ENCODE peak calls at places on chromosomes 2 and 18, in nine cellular contexts. One of them, this sample, is unnamed.

GRCh38 chr2:26632624-26633185 is 8.5 kb downstream of the CIB4 start:
- DNase-seq in cerebellum: no peak
- DNase-seq in stimulated activated CD4-positive, alpha-beta T cell treated with anti-CD3 and anti-CD28 coated beads, Interleukin-2, amount 100 ng/mL, for 48 hours: no peak
- DNase-seq in activated T-cell treated with anti-CD3 and anti-CD28 coated beads for 1 hour: no peak
- DNase-seq in effector memory CD8-positive, alpha-beta T cell: no peak
- DNase-seq in HTR-8/SVneo: no peak
- DNase-seq in cardiac muscle cell: no peak
- DNase-seq in erythroblast: no peak
- DNase-seq in A549: no peak
- DNase-seq in this sample: no peak

GRCh38 chr2:24512404-24512803 is 21.4 kb downstream of the NCOA1 start:
- DNase-seq in effector memory CD8-positive, alpha-beta T cell: no peak
- DNase-seq in stimulated activated CD4-positive, alpha-beta T cell treated with anti-CD3 and anti-CD28 coated beads, Interleukin-2, amount 100 ng/mL, for 48 hours: no peak
- DNase-seq in cardiac muscle cell: no peak
- DNase-seq in erythroblast: peak
- DNase-seq in cerebellum: no peak
- DNase-seq in HTR-8/SVneo: no peak
- DNase-seq in activated T-cell treated with anti-CD3 and anti-CD28 coated beads for 1 hour: no peak
- DNase-seq in A549: no peak
- DNase-seq in this sample: no peak

GRCh38 chr2:3277748-3278520 is 99.7 kb downstream of the EIPR1 start:
- DNase-seq in effector memory CD8-positive, alpha-beta T cell: no peak
- DNase-seq in A549: no peak
- DNase-seq in activated T-cell treated with anti-CD3 and anti-CD28 coated beads for 1 hour: no peak
- DNase-seq in cerebellum: no peak
- DNase-seq in HTR-8/SVneo: no peak
- DNase-seq in erythroblast: no peak
- DNase-seq in stimulated activated CD4-positive, alpha-beta T cell treated with anti-CD3 and anti-CD28 coated beads, Interleukin-2, amount 100 ng/mL, for 48 hours: no peak
- DNase-seq in cardiac muscle cell: no peak
- DNase-seq in this sample: no peak

GRCh38 chr18:76410660-76411417 is 84.2 kb downstream of the ZNF516 start:
- DNase-seq in erythroblast: no peak
- DNase-seq in stimulated activated CD4-positive, alpha-beta T cell treated with anti-CD3 and anti-CD28 coated beads, Interleukin-2, amount 100 ng/mL, for 48 hours: peak
- DNase-seq in HTR-8/SVneo: no peak
- DNase-seq in activated T-cell treated with anti-CD3 and anti-CD28 coated beads for 1 hour: no peak
- DNase-seq in A549: no peak
- DNase-seq in cardiac muscle cell: no peak
- DNase-seq in cerebellum: no peak
- DNase-seq in effector memory CD8-positive, alpha-beta T cell: no peak
- DNase-seq in this sample: no peak

GRCh38 chr18:8333961-8334360 is 275.3 kb upstream of the RAB12 start:
- DNase-seq in A549: no peak
- DNase-seq in stimulated activated CD4-positive, alpha-beta T cell treated with anti-CD3 and anti-CD28 coated beads, Interleukin-2, amount 100 ng/mL, for 48 hours: no peak
- DNase-seq in erythroblast: no peak
- DNase-seq in cerebellum: no peak
- DNase-seq in activated T-cell treated with anti-CD3 and anti-CD28 coated beads for 1 hour: no peak
- DNase-seq in effector memory CD8-positive, alpha-beta T cell: no peak
- DNase-seq in cardiac muscle cell: no peak
- DNase-seq in HTR-8/SVneo: no peak
- DNase-seq in this sample: no peak

GRCh38 chr2:175167076-175167791 is 769 bp downstream of the ATF2 start:
- DNase-seq in stimulated activated CD4-positive, alpha-beta T cell treated with anti-CD3 and anti-CD28 coated beads, Interleukin-2, amount 100 ng/mL, for 48 hours: no peak
- DNase-seq in cerebellum: peak
- DNase-seq in effector memory CD8-positive, alpha-beta T cell: no peak
- DNase-seq in HTR-8/SVneo: peak
- DNase-seq in cardiac muscle cell: peak
- DNase-seq in activated T-cell treated with anti-CD3 and anti-CD28 coated beads for 1 hour: peak
- DNase-seq in erythroblast: no peak
- DNase-seq in A549: peak
- DNase-seq in this sample: no peak

GRCh38 chr18:76613058-76613457 is 118.0 kb upstream of the ZNF516 start:
- DNase-seq in activated T-cell treated with anti-CD3 and anti-CD28 coated beads for 1 hour: no peak
- DNase-seq in erythroblast: no peak
- DNase-seq in HTR-8/SVneo: no peak
- DNase-seq in stimulated activated CD4-positive, alpha-beta T cell treated with anti-CD3 and anti-CD28 coated beads, Interleukin-2, amount 100 ng/mL, for 48 hours: no peak
- DNase-seq in cerebellum: no peak
- DNase-seq in A549: no peak
- DNase-seq in cardiac muscle cell: no peak
- DNase-seq in effector memory CD8-positive, alpha-beta T cell: no peak
- DNase-seq in this sample: no peak

GRCh38 chr2:214593723-214594122 is 182.9 kb downstream of the VWC2L start:
- DNase-seq in erythroblast: no peak
- DNase-seq in A549: no peak
- DNase-seq in stimulated activated CD4-positive, alpha-beta T cell treated with anti-CD3 and anti-CD28 coated beads, Interleukin-2, amount 100 ng/mL, for 48 hours: no peak
- DNase-seq in cerebellum: no peak
- DNase-seq in cardiac muscle cell: peak
- DNase-seq in activated T-cell treated with anti-CD3 and anti-CD28 coated beads for 1 hour: no peak
- DNase-seq in effector memory CD8-positive, alpha-beta T cell: no peak
- DNase-seq in HTR-8/SVneo: no peak
- DNase-seq in this sample: no peak

GRCh38 chr2:189870396-189871089 is 86.3 kb downstream of the PMS1 start:
- DNase-seq in effector memory CD8-positive, alpha-beta T cell: no peak
- DNase-seq in activated T-cell treated with anti-CD3 and anti-CD28 coated beads for 1 hour: no peak
- DNase-seq in erythroblast: no peak
- DNase-seq in A549: no peak
- DNase-seq in HTR-8/SVneo: no peak
- DNase-seq in cerebellum: no peak
- DNase-seq in cardiac muscle cell: peak
- DNase-seq in stimulated activated CD4-positive, alpha-beta T cell treated with anti-CD3 and anti-CD28 coated beads, Interleukin-2, amount 100 ng/mL, for 48 hours: no peak
- DNase-seq in this sample: no peak

This sample was measured in CD4-positive, alpha-beta memory T cell.